ENCODE peak calls at places on chromosomes 13 and 19, in eight cellular contexts. L, I, S, U, F, H, O and J are unnamed samples.

GRCh38 chr13:23867027-23867491 is 22.1 kb downstream of the MIPEP start:
- DNase-seq in O (no peak), I (peak), S (peak), F (no peak), H (peak), L (no peak), U (no peak), J (no peak)

GRCh38 chr19:56201973-56202372 is at the start of gene ZSCAN5C:
- DNase-seq in U (no peak), I (no peak), L (no peak), O (no peak), F (no peak), S (no peak), H (no peak), J (no peak)

GRCh38 chr13:101709952-101710351 is 257.5 kb downstream of the ITGBL1 start:
- DNase-seq in S (no peak), L (no peak), H (no peak), O (no peak), F (no peak), I (no peak), U (no peak), J (no peak)

GRCh38 chr13:72194531-72194930 is 327.5 kb upstream of the DACH1 start:
- DNase-seq in L (no peak), S (no peak), F (peak), I (no peak), O (no peak), H (no peak), U (no peak), J (no peak)

GRCh38 chr13:20411638-20412342 is 113.9 kb downstream of the CRYL1 start:
- DNase-seq in O (no peak), H (no peak), F (no peak), L (no peak), S (no peak), I (no peak), U (no peak), J (no peak)

GRCh38 chr13:101149735-101150380 is 266.4 kb downstream of the NALCN start:
- DNase-seq in O (no peak), L (no peak), S (peak), I (peak), H (peak), F (no peak), U (no peak), J (no peak)

GRCh38 chr19:12938536-12939291 is at the start of gene CALR:
- DNase-seq in S (peak), U (no peak), L (peak), H (no peak), O (no peak), F (no peak), I (peak), J (no peak)

GRCh38 chr19:46980756-46981155 is 38.9 kb upstream of the NPAS1 start:
- DNase-seq in H (no peak), L (no peak), F (no peak), O (no peak), I (no peak), S (no peak), U (no peak), J (no peak)

GRCh38 chr13:23778007-23778687 is 111.1 kb downstream of the MIPEP start:
- DNase-seq in I (no peak), U (no peak), F (no peak), L (no peak), H (peak), O (no peak), S (no peak), J (no peak)

GRCh38 chr13:49220856-49221614 is 897 bp downstream of the MLNR start:
- DNase-seq in F (no peak), I (peak), H (peak), S (no peak), L (no peak), U (no peak), O (no peak), J (no peak)

GRCh38 chr19:19758164-19758563 is 25.3 kb upstream of the ZNF14 start:
- DNase-seq in U (no peak), L (no peak), F (peak), H (no peak), S (no peak), I (no peak), O (no peak), J (no peak)

GRCh38 chr19:1094978-1095701 is at the start of gene POLR2E:
- DNase-seq in I (peak), F (peak), H (peak), U (peak), S (peak), O (peak), L (peak), J (peak)

GRCh38 chr13:112990783-112991182 is 21.8 kb downstream of the MCF2L start:
- DNase-seq in F (no peak), S (no peak), H (no peak), I (no peak), U (no peak), L (no peak), O (no peak), J (no peak)

GRCh38 chr13:97539651-97540230 is 105.8 kb downstream of the RAP2A start:
- DNase-seq in S (peak), U (no peak), I (peak), F (no peak), O (no peak), L (no peak), H (peak), J (no peak)

GRCh38 chr19:4933528-4933927 is 24.2 kb downstream of the UHRF1 start:
- DNase-seq in L (no peak), H (no peak), S (no peak), I (no peak), U (no peak), F (no peak), O (no peak), J (no peak)

GRCh38 chr19:50008532-50008931 is 16.6 kb downstream of the VRK3 start:
- DNase-seq in S (no peak), F (no peak), H (no peak), O (no peak), I (peak), L (no peak), U (no peak), J (no peak)

GRCh38 chr19:11982526-11982925 is 17.7 kb downstream of the ZNF763 start:
- DNase-seq in U (no peak), H (no peak), O (no peak), F (no peak), L (no peak), I (no peak), S (no peak), J (no peak)

GRCh38 chr19:50333235-50333736 is 4.1 kb upstream of the KCNC3 start:
- DNase-seq in F (peak), L (peak), S (peak), O (peak), I (peak), H (peak), U (no peak), J (peak)

GRCh38 chr13:95745289-95745688 is 68.3 kb downstream of the DNAJC3 start:
- DNase-seq in H (no peak), I (no peak), U (no peak), L (no peak), F (no peak), S (no peak), O (no peak), J (no peak)

GRCh38 chr13:110028311-110028710 is 241.9 kb upstream of the IRS2 start:
- DNase-seq in H (no peak), S (no peak), O (no peak), L (no peak), U (no peak), F (no peak), I (no peak), J (no peak)

GRCh38 chr13:50230365-50230978 is 215.2 kb downstream of the KCNRG start:
- DNase-seq in S (peak), O (no peak), L (no peak), U (no peak), I (peak), F (no peak), H (peak), J (no peak)

GRCh38 chr13:106033634-106034033 is 501.8 kb downstream of the EFNB2 start:
- DNase-seq in L (no peak), I (peak), S (peak), U (no peak), O (no peak), H (peak), F (no peak), J (no peak)

GRCh38 chr13:110138009-110138699 is 168.8 kb downstream of the COL4A1 start:
- DNase-seq in F (peak), U (no peak), I (peak), O (no peak), L (peak), S (peak), H (peak), J (no peak)

GRCh38 chr19:40687525-40688016 is 2.9 kb downstream of the NUMBL start:
- DNase-seq in H (peak), S (peak), O (no peak), L (peak), U (peak), I (peak), F (no peak), J (no peak)

GRCh38 chr13:95463516-95463915 is 89.0 kb upstream of the CLDN10 start:
- DNase-seq in F (no peak), H (no peak), O (no peak), U (peak), L (no peak), S (peak), I (no peak), J (no peak)

GRCh38 chr13:95019886-95020285 is 281.4 kb downstream of the ABCC4 start:
- DNase-seq in O (no peak), H (no peak), F (no peak), S (no peak), L (no peak), I (no peak), U (no peak), J (no peak)

GRCh38 chr19:7916908-7917291 is 2.3 kb downstream of the TGFBR3L start:
- DNase-seq in O (no peak), U (no peak), L (no peak), H (no peak), F (no peak), S (no peak), I (no peak), J (no peak)

GRCh38 chr13:42865703-42866102 is 84.3 kb downstream of the FAM216B start:
- DNase-seq in F (no peak), O (no peak), S (no peak), L (no peak), I (peak), U (no peak), H (peak), J (no peak)

GRCh38 chr19:17743874-17744273 is 7.4 kb upstream of the FCHO1 start:
- DNase-seq in L (no peak), F (no peak), H (peak), U (no peak), O (no peak), S (peak), I (peak), J (no peak)

GRCh38 chr13:107379398-107380155 is 811.6 kb upstream of the ARGLU1 start:
- DNase-seq in L (no peak), U (no peak), O (no peak), H (no peak), S (no peak), F (no peak), I (no peak), J (no peak)

GRCh38 chr13:55038230-55038629 is 2009.6 kb downstream of the OLFM4 start:
- DNase-seq in L (no peak), O (no peak), I (no peak), H (no peak), U (no peak), S (no peak), F (no peak), J (no peak)

GRCh38 chr19:6271251-6271650 is 8.5 kb downstream of the MLLT1 start:
- DNase-seq in U (no peak), O (no peak), S (peak), L (no peak), I (peak), H (peak), F (no peak), J (no peak)
- TF ChIP-seq CTCF in U (peak), O (no peak), S (peak), L (no peak), I (peak), H (peak), F (no peak), J (peak)

DNA sequence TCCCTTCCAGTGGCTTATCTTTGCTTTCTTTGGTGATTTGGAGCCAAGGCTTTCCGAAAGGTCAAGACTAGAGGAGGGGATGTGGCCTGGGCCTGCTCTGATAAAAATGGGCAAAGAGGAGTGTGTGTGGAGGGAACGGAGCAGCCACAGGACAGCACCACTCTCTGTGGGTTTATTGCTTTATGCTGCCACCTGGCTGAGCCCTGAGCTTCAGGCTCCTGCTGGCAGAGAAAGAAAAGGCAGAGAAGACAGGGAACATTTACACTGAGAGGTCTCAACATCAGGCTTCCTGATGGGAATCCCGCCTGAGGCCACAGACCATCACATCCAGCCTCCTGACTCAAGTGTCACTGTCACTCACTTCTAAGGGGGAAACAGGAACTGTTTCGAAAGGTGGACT is 9.2 kb upstream of the GSX1 start:
- DNase-seq in I (peak), O (no peak), S (peak), L (peak), H (peak), U (no peak), F (no peak), J (no peak)
- TF ChIP-seq CTCF in I (peak), O (peak), S (peak), L (peak), H (peak), U (peak), F (peak), J (peak)

DNA sequence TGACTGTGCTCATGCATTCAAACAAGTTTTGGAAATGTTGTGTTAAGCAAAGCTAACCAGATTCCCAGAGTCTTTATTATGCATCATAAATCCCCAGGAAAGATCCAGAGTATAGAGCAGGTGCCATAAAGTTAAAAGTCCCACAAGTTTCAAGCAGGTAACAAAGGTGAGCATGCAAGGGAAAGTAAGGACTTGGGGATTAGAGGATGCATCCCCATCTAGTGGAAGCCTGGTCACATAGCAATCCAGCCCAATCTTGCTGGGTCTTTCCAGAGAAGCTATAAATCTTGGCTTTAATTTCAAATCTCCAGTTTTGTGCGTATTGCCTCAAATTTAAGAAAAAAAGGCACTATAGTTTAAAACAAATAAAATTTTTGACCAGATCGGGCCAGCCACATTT is 72.7 kb downstream of the ZNF254 start:
- DNase-seq in S (peak), U (no peak), F (no peak), L (no peak), O (no peak), H (peak), I (peak), J (no peak)
- TF ChIP-seq CTCF in S (peak), U (peak), F (peak), L (peak), O (no peak), H (peak), I (peak), J (peak)

DNA sequence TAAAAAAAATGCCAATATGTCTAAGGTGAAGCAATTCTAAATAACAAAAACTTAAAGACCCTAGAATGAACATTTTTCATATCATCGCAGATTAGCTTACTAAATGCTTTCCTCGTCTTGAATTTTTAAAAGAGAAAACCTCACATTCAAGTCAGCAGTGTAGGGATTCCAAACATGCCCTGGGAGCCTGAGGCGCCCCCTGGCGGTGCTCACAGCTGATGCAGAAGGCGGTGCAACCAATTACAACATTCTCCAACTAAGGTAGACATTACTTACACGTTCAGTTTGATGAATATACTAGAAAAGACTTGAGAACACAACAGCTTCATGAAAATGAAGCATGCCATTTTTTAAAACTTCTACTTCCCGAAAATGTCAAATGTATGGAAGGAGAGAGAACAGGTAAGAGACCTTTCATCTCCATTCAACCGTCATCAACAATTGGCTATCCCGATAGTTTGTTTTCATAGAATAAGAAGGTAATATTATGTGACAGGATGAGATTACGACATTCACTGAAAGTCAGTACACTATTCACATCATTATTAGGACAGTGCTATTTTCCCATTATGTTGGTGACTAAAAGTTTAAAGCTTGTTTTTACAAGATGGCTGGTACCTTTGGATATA is 304.4 kb downstream of the DCLK1 start:
- DNase-seq in O (no peak), H (no peak), I (no peak), L (no peak), S (no peak), F (no peak), U (no peak), J (no peak)
- TF ChIP-seq CTCF in O (no peak), H (peak), I (peak), L (no peak), S (peak), F (no peak), U (no peak), J (peak)